ENCODE peak calls at places on chromosomes 1 and 21, in five cellular contexts. U, Z, X, O and M are unnamed samples.

GRCh38 chr1:193589597-193590040 is 403.2 kb upstream of the B3GALT2 start:
- DNase-seq in U (no peak), Z (peak), X (peak), O (peak), M (no peak)

GRCh38 chr1:240111558-240111957 is 19.9 kb downstream of the FMN2 start:
- DNase-seq in U (no peak), Z (no peak), X (no peak), O (no peak), M (no peak)

GRCh38 chr1:83770322-83770661 is 228.6 kb downstream of the TTLL7 start:
- DNase-seq in U (no peak), Z (no peak), X (no peak), O (no peak), M (no peak)

GRCh38 chr1:181448461-181448860 is 34.9 kb upstream of the CACNA1E start:
- DNase-seq in U (no peak), Z (no peak), X (no peak), O (no peak), M (no peak)

GRCh38 chr1:45306319-45306718 is 20.4 kb upstream of the HPDL start:
- DNase-seq in U (no peak), Z (no peak), X (peak), O (no peak), M (no peak)

GRCh38 chr1:193070395-193070753 is 11.0 kb downstream of the RO60 start:
- DNase-seq in U (no peak), Z (no peak), X (no peak), O (no peak), M (no peak)

GRCh38 chr21:39588884-39589283 is 23.9 kb upstream of the B3GALT5 start:
- DNase-seq in U (no peak), Z (no peak), X (no peak), O (no peak), M (no peak)

GRCh38 chr1:10459185-10459584 is 9.4 kb downstream of the CORT start:
- DNase-seq in U (no peak), Z (peak), X (peak), O (no peak), M (no peak)

GRCh38 chr21:17911628-17912027 is 92.5 kb upstream of the C21orf91 start:
- DNase-seq in U (no peak), Z (peak), X (peak), O (no peak), M (no peak)

GRCh38 chr1:60903591-60903990 is 178.8 kb upstream of the NFIA start:
- DNase-seq in U (no peak), Z (peak), X (peak), O (no peak), M (peak)

GRCh38 chr1:39082140-39082799 is 56.1 kb downstream of the NDUFS5 start:
- DNase-seq in U (no peak), Z (no peak), X (no peak), O (no peak), M (peak)